ENCODE peak calls at places on chromosomes 16 and 17, in six cellular contexts. W is K562, B is endothelial cell of umbilical vein, G is GM12892, N is sigmoid colon, M is vagina. A is an unnamed sample.

GRCh38 chr16:89504061-89504460 is 4.1 kb upstream of the SPG7 start:
- DNase-seq in W (no peak), B (no peak), M (no peak), N (no peak), G (no peak), A (no peak)

GRCh38 chr16:69481901-69482341 is 57.5 kb downstream of the CYB5B start:
- DNase-seq in G (no peak), N (peak), M (peak), B (peak), W (peak), A (peak)

GRCh38 chr16:2234813-2235170 is 1.5 kb upstream of the DNASE1L2 start:
- DNase-seq in B (no peak), M (no peak), G (no peak), W (no peak), N (no peak), A (no peak)

GRCh38 chr16:89545831-89546574 is 14.5 kb upstream of the RPL13 start:
- DNase-seq in B (no peak), G (no peak), N (no peak), M (no peak), W (no peak), A (peak)

GRCh38 chr17:79620207-79621038 is 9.6 kb upstream of the RBFOX3 start:
- DNase-seq in W (no peak), G (no peak), N (peak), B (no peak), M (no peak), A (peak)

GRCh38 chr17:18093616-18094408 is 6.1 kb downstream of the DRG2 start:
- DNase-seq in B (peak), M (no peak), W (peak), N (no peak), G (no peak), A (no peak)

GRCh38 chr16:16021988-16022682 is 72.7 kb downstream of the ABCC1 start:
- DNase-seq in M (peak), N (peak), B (peak), G (no peak), W (peak), A (peak)

GRCh38 chr16:53081032-53081424 is 26.2 kb downstream of the CHD9 start:
- DNase-seq in M (no peak), B (no peak), N (no peak), G (no peak), W (no peak), A (no peak)

GRCh38 chr16:19382084-19382801 is 35.4 kb upstream of the TMC5 start:
- DNase-seq in W (no peak), N (no peak), B (no peak), G (no peak), M (no peak), A (no peak)

GRCh38 chr17:9499041-9499440 is 76.6 kb downstream of the STX8 start:
- DNase-seq in G (no peak), B (no peak), N (no peak), W (no peak), M (no peak), A (no peak)

GRCh38 chr17:42459983-42460300 is 1.3 kb downstream of the ATP6V0A1 start:
- DNase-seq in M (no peak), N (no peak), B (peak), G (no peak), W (peak), A (no peak)

GRCh38 chr16:11138026-11138768 is 117.8 kb downstream of the SOCS1 start:
- DNase-seq in M (no peak), W (no peak), G (no peak), N (no peak), B (peak), A (no peak)

GRCh38 chr16:78789556-78789955 is 690.1 kb downstream of the WWOX start:
- DNase-seq in W (no peak), B (no peak), M (no peak), N (no peak), G (no peak), A (no peak)

GRCh38 chr16:61872778-61873119 is 163.5 kb downstream of the CDH8 start:
- DNase-seq in M (no peak), W (no peak), G (no peak), N (no peak), B (no peak), A (no peak)

GRCh38 chr16:89289428-89290395 is 72.2 kb downstream of the ZNF778 start:
- DNase-seq in G (peak), N (peak), B (peak), W (peak), M (no peak), A (peak)

GRCh38 chr17:35740997-35741931 is 9.8 kb downstream of the RASL10B start:
- DNase-seq in B (no peak), M (no peak), W (peak), N (peak), G (no peak), A (no peak)

GRCh38 chr17:33949100-33949499 is 306.0 kb upstream of the CCL2 start:
- DNase-seq in B (no peak), G (no peak), N (no peak), M (no peak), W (peak), A (no peak)

GRCh38 chr16:87404764-87405625 is 12.9 kb downstream of the MAP1LC3B start:
- DNase-seq in G (no peak), W (no peak), M (no peak), N (peak), B (no peak), A (no peak)

GRCh38 chr16:1377406-1378010 is 25.8 kb downstream of the GNPTG start:
- DNase-seq in W (no peak), M (no peak), G (no peak), B (no peak), N (no peak), A (no peak)

GRCh38 chr17:66655461-66655860 is 179.5 kb upstream of the CACNG5 start:
- DNase-seq in N (no peak), B (no peak), M (no peak), W (no peak), G (no peak), A (no peak)

GRCh38 chr17:6187836-6188235 is 117.7 kb downstream of the WSCD1 start:
- DNase-seq in M (no peak), G (no peak), N (no peak), W (no peak), B (peak), A (no peak)

GRCh38 chr17:61186996-61187395 is 212.6 kb upstream of the TBX2 start:
- DNase-seq in N (no peak), W (no peak), B (no peak), M (no peak), G (no peak), A (no peak)

GRCh38 chr17:63365366-63366237 is 80.5 kb downstream of the CYB561 start:
- DNase-seq in B (no peak), W (no peak), M (no peak), G (no peak), N (no peak), A (no peak)

GRCh38 chr17:65696739-65697394 is 135.4 kb upstream of the AXIN2 start:
- DNase-seq in N (no peak), W (no peak), G (no peak), M (no peak), B (peak), A (no peak)

GRCh38 chr16:22632621-22633020 is 121.9 kb downstream of the NPIPB5 start:
- DNase-seq in W (no peak), G (no peak), M (no peak), N (no peak), B (no peak), A (no peak)

GRCh38 chr17:43224146-43224705 is 4.2 kb downstream of the CCDC200 start:
- DNase-seq in B (no peak), M (no peak), N (peak), W (no peak), G (no peak), A (no peak)

GRCh38 chr17:76556759-76557367 is 17.0 kb downstream of the PRCD start:
- DNase-seq in M (no peak), G (no peak), N (no peak), W (peak), B (no peak), A (peak)

GRCh38 chr17:77810536-77810935 is 148.0 kb upstream of the TNRC6C start:
- DNase-seq in W (no peak), M (peak), N (peak), B (peak), G (no peak), A (peak)

GRCh38 chr16:49468611-49469322 is 95.2 kb downstream of the C16orf78 start:
- DNase-seq in G (no peak), M (peak), N (peak), W (no peak), B (no peak), A (no peak)

GRCh38 chr17:78258323-78259229 is 27.1 kb downstream of the TMEM235 start:
- DNase-seq in N (no peak), M (no peak), W (peak), G (no peak), B (peak), A (no peak)

GRCh38 chr16:17921357-17921978 is 415.1 kb downstream of the NPIPA8 start:
- DNase-seq in N (no peak), M (no peak), B (no peak), W (peak), G (no peak), A (peak)

GRCh38 chr16:56102159-56102798 is 89.0 kb upstream of the GNAO1 start:
- DNase-seq in N (peak), M (no peak), B (no peak), G (no peak), W (no peak), A (peak)

GRCh38 chr17:71633391-71633849 is 487.4 kb upstream of the SOX9 start:
- DNase-seq in G (no peak), B (no peak), M (no peak), W (no peak), N (no peak), A (peak)

GRCh38 chr16:31141489-31142108 is 6.1 kb upstream of the PRSS8 start:
- DNase-seq in G (peak), N (peak), M (peak), W (peak), B (no peak), A (no peak)

GRCh38 chr16:84844561-84845495 is 25.0 kb downstream of the CRISPLD2 start:
- DNase-seq in N (no peak), G (peak), M (no peak), B (no peak), W (no peak), A (no peak)

GRCh38 chr16:84741351-84741791 is 41.6 kb downstream of the USP10 start:
- DNase-seq in M (peak), B (no peak), G (no peak), W (no peak), N (no peak), A (no peak)

GRCh38 chr17:39942076-39942475 is 14.5 kb downstream of the LRRC3C start:
- DNase-seq in G (no peak), W (no peak), B (no peak), M (no peak), N (no peak), A (no peak)

GRCh38 chr17:39937462-39937861 is 9.9 kb downstream of the LRRC3C start:
- DNase-seq in G (no peak), B (no peak), M (no peak), W (no peak), N (no peak), A (no peak)

GRCh38 chr17:39938140-39938869 is 10.8 kb downstream of the LRRC3C start:
- DNase-seq in B (no peak), G (no peak), N (no peak), M (no peak), W (no peak), A (no peak)

GRCh38 chr17:39939031-39939430 is 11.5 kb downstream of the LRRC3C start:
- DNase-seq in M (no peak), W (no peak), G (no peak), N (no peak), B (no peak), A (no peak)

DNA sequence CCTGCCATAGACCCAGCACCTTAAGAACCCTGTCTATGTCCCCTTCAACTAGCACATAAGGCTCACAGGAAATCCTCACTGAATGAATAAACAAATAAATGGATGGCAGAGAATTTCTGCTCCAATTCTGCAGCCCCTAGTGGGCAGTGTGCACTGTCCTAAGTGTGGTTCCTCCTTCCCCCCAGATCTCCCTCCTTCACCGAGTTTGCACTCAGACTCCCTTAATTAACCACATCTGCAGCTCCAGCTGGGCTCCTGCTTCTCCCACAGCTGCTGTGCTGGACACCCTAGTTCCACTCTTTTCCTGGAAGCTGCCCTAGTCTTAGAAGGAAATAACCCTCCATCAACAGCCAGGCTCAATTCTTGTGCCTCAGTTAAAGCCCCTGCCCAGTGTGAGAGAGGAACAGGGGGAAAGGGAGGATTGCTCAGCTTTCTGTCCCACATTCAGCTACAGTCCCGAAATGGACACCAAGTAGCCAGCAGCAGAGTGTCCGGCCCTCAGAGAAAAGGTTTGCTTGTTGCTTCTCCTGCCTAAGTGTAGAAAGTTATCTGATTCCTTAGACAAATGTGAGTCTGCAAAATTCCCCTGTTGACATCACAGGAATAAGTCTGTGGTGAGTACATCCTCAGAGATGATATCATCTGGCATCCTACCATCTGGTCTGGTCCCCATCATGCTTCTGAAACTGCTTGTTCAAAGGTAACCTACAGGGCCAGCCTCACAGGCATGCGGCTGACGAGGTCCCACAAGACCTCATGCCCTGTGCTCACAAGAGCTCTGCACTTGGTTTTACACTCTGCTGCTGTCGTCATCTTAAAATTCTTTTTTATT is 12.3 kb downstream of the LRRC3C start:
- DNase-seq in M (no peak), W (peak), G (no peak), N (no peak), B (peak), A (no peak)
- TF ChIP-seq POLR2AphosphoS5 in M (no peak), W (no peak), G (no peak), N (peak), B (no peak), A (no peak)

DNA sequence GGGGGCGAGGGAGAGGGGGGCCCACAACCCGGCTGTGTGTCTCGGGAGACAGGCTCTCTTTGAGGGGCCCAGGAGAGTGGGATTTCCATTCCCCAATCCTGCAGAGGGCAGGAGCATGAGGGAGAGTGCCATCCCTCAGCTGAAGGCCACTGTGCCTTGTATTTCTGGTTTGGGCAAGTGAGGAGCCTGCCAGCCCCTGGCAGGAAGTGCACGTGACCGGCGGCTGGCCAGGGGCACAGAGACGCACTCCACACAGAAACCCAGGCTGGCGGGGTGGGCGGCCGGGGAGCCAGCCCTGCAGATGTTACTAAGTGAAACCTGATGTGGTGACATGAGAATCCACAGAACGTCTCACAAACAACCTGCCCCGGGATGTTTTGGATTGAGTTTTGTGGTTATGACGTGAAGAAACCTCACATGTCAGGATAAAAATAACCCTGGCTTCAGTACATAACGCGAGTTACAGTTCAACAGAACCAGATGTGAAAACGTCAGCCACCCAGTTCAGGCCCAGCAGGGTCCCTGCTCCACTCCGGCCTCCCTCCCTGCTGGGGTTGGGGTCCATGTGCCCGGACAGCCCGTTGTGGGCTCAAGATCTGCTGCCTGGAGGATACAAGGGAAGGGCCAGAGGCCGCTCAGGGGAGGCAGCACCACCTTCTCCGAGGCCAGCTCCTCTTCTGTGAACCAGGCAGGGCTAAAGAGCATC is 51.7 kb upstream of the MTSS2 start:
- DNase-seq in M (no peak), G (peak), B (no peak), W (no peak), N (peak), A (peak)
- TF ChIP-seq POLR2AphosphoS5 in M (peak), G (no peak), B (no peak), W (no peak), N (peak), A (peak)

DNA sequence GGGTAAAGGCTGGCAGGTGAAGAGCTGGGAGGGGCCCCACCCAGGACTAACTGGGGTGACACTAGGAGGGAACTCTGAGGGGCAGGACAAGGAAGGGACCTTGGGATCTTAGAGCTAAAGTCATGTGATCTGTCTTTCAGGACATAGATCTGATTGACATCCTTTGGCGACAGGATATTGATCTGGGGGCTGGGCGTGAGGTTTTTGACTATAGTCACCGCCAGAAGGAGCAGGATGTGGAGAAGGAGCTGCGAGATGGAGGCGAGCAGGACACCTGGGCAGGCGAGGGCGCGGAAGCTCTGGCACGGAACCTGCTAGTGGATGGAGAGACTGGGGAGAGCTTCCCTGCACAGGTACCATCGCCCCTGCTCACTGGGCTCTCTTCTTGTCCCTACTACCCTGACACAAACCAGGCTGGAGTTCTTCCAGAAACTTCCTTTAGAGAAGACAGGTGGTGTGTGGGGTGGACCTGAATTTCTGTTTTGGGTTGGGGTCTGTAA is 8.1 kb downstream of the NFE2L1 start:
- DNase-seq in W (no peak), M (no peak), B (no peak), N (no peak), G (no peak), A (no peak)
- TF ChIP-seq POLR2AphosphoS5 in W (no peak), M (no peak), B (no peak), N (no peak), G (no peak), A (no peak)

GRCh38 chr17:67865438-67865837 is 40.1 kb downstream of the BPTF start:
- DNase-seq in W (no peak), B (peak), N (no peak), M (no peak), G (no peak), A (no peak)

GRCh38 chr17:67863624-67864247 is 38.4 kb downstream of the BPTF start:
- DNase-seq in M (no peak), B (no peak), G (no peak), N (no peak), W (no peak), A (no peak)

GRCh38 chr17:67867591-67867990 is 42.3 kb downstream of the BPTF start:
- DNase-seq in B (no peak), G (no peak), M (no peak), N (no peak), W (no peak), A (no peak)

GRCh38 chr17:67862614-67863217 is 37.4 kb downstream of the BPTF start:
- DNase-seq in W (peak), M (no peak), B (no peak), N (no peak), G (no peak), A (no peak)

DNA sequence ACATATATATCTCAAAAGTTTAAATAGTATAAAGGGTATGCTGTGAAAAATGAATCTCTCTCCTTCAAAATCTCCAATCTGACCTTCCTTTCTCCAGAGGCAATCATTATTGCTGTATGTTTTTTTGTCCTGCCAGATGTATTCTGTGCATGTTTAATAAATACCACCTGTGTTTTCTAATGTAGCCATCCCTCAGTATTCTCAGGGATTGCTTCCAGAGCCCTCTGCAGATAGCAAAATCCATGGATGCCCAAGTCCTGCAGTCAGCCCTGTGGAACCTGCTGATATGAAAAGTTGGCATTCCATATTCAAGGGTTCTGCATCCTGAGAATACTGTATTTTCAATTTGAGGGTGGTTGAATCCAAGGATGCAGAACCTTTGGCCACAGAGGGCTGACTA is 42.9 kb downstream of the BPTF start:
- DNase-seq in G (no peak), B (no peak), M (no peak), N (no peak), W (no peak), A (no peak)
- TF ChIP-seq POLR2AphosphoS5 in G (no peak), B (no peak), M (no peak), N (no peak), W (no peak), A (no peak)

DNA sequence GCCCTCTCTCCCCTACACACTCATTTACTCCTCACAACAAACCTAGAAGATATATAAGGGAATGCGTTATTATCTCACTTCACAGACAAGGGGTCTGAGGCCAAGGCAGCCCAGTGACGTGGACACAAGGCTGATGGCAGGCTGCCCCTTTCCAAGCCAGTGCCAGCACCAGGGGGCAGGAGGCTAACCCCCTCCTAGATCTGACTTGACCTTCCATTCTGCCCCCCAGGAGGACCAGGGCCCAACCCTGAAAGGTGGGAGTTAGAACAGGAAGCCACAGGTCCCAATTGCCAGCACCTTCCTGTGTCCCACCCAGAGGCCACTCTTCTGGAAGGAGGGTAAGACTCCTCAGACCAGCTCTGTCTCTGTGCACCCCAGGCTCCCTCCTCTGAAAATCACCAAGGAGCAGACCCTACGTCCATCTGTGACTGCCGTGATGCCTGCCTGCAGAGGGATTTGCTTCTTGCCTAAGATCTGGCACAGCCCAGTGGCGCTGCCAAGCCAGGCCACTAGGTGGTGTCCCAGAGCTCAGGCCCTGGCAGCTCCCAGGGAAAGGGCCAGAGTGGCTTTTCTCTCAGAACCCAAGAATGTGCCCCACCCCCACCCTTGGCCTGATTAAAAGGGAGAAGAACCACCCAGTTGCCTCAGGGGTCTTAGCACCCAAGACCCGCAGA is 42.4 kb upstream of the MRPS23 start:
- DNase-seq in G (peak), M (no peak), B (peak), N (peak), W (peak), A (peak)
- TF ChIP-seq POLR2AphosphoS5 in G (no peak), M (no peak), B (no peak), N (no peak), W (no peak), A (no peak)

A was measured in transverse colon.